ENCODE peak calls at places on chromosomes 5 and 9, in six cellular contexts. B, N, S, W, K and T are unnamed samples.
A peak's percentile ranks its signal among the peaks of the same experiment; 100 is the strongest.

GRCh38 chr9:93594041-93594756 is 17.8 kb downstream of the PHF2 start:
- DNase-seq in N (no peak), W (no peak), B (no peak), S (peak; percentile 89), K (no peak), T (no peak)

GRCh38 chr5:101346906-101347305 is 443.8 kb upstream of the ST8SIA4 start:
- DNase-seq in K (no peak), W (no peak), S (no peak), N (no peak), B (no peak), T (no peak)

GRCh38 chr5:88675159-88675757 is 207.7 kb downstream of the MEF2C start:
- DNase-seq in S (no peak), B (no peak), N (no peak), W (no peak), K (no peak), T (no peak)

GRCh38 chr9:33221568-33221884 is 18.4 kb upstream of the SPINK4 start:
- DNase-seq in B (no peak), N (no peak), W (no peak), S (no peak), K (no peak), T (no peak)

GRCh38 chr5:73125289-73125688 is 4.9 kb downstream of the TMEM171 start:
- DNase-seq in B (no peak), N (no peak), W (no peak), K (no peak), S (peak; percentile 64), T (no peak)

GRCh38 chr5:10295619-10296326 is 11.9 kb downstream of the CMBL start:
- DNase-seq in S (no peak), W (no peak), B (no peak), K (no peak), N (no peak), T (no peak)

GRCh38 chr9:87324613-87325194 is 173.0 kb upstream of the DAPK1 start:
- DNase-seq in S (no peak), K (no peak), N (peak; percentile 75), B (no peak), W (no peak), T (peak; percentile 58)

GRCh38 chr5:142484821-142485387 is 160.1 kb upstream of the SPRY4 start:
- DNase-seq in K (no peak), W (no peak), B (no peak), N (no peak), S (no peak), T (no peak)

GRCh38 chr9:99411479-99412100 is 189.5 kb downstream of the SEC61B start:
- DNase-seq in B (no peak), S (no peak), W (no peak), N (no peak), K (no peak), T (no peak)

GRCh38 chr9:88532320-88532719 is 2.7 kb upstream of the NXNL2 start:
- DNase-seq in B (no peak), N (no peak), K (no peak), W (no peak), S (no peak), T (peak; percentile 32)